ENCODE peak calls at places on chromosomes 12 and 14, in six cellular contexts. One of them, this sample, is unnamed.

GRCh38 chr12:110619534-110619953 is 5.6 kb downstream of the TCTN1 start:
- DNase-seq in A549: no peak
- DNase-seq in astrocyte: no peak
- DNase-seq in LNCaP clone FGC: no peak
- DNase-seq in astrocyte of the spinal cord: no peak
- DNase-seq in SK-N-MC: no peak
- DNase-seq in this sample: peak

GRCh38 chr14:102774391-102775153 is 2.7 kb upstream of the TRAF3 start:
- DNase-seq in LNCaP clone FGC: no peak
- DNase-seq in A549: peak
- DNase-seq in SK-N-MC: peak
- DNase-seq in astrocyte of the spinal cord: peak
- DNase-seq in astrocyte: peak
- DNase-seq in this sample: peak

GRCh38 chr14:70018713-70019201 is 139.5 kb downstream of the SMOC1 start:
- DNase-seq in astrocyte: no peak
- DNase-seq in astrocyte of the spinal cord: peak
- DNase-seq in A549: no peak
- DNase-seq in LNCaP clone FGC: no peak
- DNase-seq in SK-N-MC: no peak
- DNase-seq in this sample: no peak

GRCh38 chr12:20410746-20411145 is 42.4 kb downstream of the PDE3A start:
- DNase-seq in SK-N-MC: no peak
- DNase-seq in LNCaP clone FGC: no peak
- DNase-seq in A549: no peak
- DNase-seq in astrocyte: no peak
- DNase-seq in astrocyte of the spinal cord: no peak
- DNase-seq in this sample: no peak

GRCh38 chr12:123608192-123608591 is 6.3 kb downstream of the DDX55 start:
- DNase-seq in astrocyte: no peak
- DNase-seq in A549: no peak
- DNase-seq in SK-N-MC: no peak
- DNase-seq in LNCaP clone FGC: peak
- DNase-seq in astrocyte of the spinal cord: no peak
- DNase-seq in this sample: no peak

GRCh38 chr12:58425481-58426392 is 484.4 kb downstream of the ATP23 start:
- DNase-seq in astrocyte of the spinal cord: peak
- DNase-seq in SK-N-MC: no peak
- DNase-seq in A549: peak
- DNase-seq in astrocyte: peak
- DNase-seq in LNCaP clone FGC: no peak
- DNase-seq in this sample: peak

GRCh38 chr14:55556929-55557623 is 22.9 kb upstream of the KTN1 start:
- DNase-seq in LNCaP clone FGC: peak
- DNase-seq in A549: peak
- DNase-seq in astrocyte of the spinal cord: peak
- DNase-seq in astrocyte: peak
- DNase-seq in SK-N-MC: no peak
- DNase-seq in this sample: peak

GRCh38 chr14:23163830-23164229 is 19.6 kb downstream of the SLC7A8 start:
- DNase-seq in SK-N-MC: no peak
- DNase-seq in LNCaP clone FGC: no peak
- DNase-seq in astrocyte: no peak
- DNase-seq in astrocyte of the spinal cord: no peak
- DNase-seq in A549: no peak
- DNase-seq in this sample: no peak

GRCh38 chr12:42735869-42736361 is 146.4 kb upstream of the PRICKLE1 start:
- DNase-seq in SK-N-MC: no peak
- DNase-seq in A549: no peak
- DNase-seq in astrocyte: peak
- DNase-seq in astrocyte of the spinal cord: no peak
- DNase-seq in LNCaP clone FGC: no peak
- DNase-seq in this sample: no peak

GRCh38 chr14:104221071-104221625 is 82.8 kb downstream of the KIF26A start:
- DNase-seq in astrocyte: no peak
- DNase-seq in LNCaP clone FGC: no peak
- DNase-seq in A549: no peak
- DNase-seq in SK-N-MC: no peak
- DNase-seq in astrocyte of the spinal cord: no peak
- DNase-seq in this sample: no peak

GRCh38 chr12:12983420-12984035 is 16.5 kb downstream of the HEBP1 start:
- DNase-seq in A549: peak
- DNase-seq in LNCaP clone FGC: no peak
- DNase-seq in astrocyte of the spinal cord: peak
- DNase-seq in astrocyte: peak
- DNase-seq in SK-N-MC: no peak
- DNase-seq in this sample: peak

GRCh38 chr12:51482808-51483532 is 58.3 kb downstream of the SLC4A8 start:
- DNase-seq in astrocyte of the spinal cord: no peak
- DNase-seq in LNCaP clone FGC: no peak
- DNase-seq in A549: no peak
- DNase-seq in SK-N-MC: no peak
- DNase-seq in astrocyte: no peak
- DNase-seq in this sample: no peak

GRCh38 chr14:70394674-70395073 is 22.2 kb downstream of the SYNJ2BP start:
- DNase-seq in astrocyte of the spinal cord: no peak
- DNase-seq in LNCaP clone FGC: peak
- DNase-seq in astrocyte: no peak
- DNase-seq in A549: no peak
- DNase-seq in SK-N-MC: no peak
- DNase-seq in this sample: no peak

GRCh38 chr12:64006211-64006610 is 161.7 kb downstream of the SRGAP1 start:
- DNase-seq in A549: no peak
- DNase-seq in astrocyte: peak
- DNase-seq in LNCaP clone FGC: no peak
- DNase-seq in astrocyte of the spinal cord: peak
- DNase-seq in SK-N-MC: no peak
- DNase-seq in this sample: no peak

GRCh38 chr14:23555533-23555881 is 564 bp upstream of the THTPA start:
- DNase-seq in astrocyte: no peak
- DNase-seq in astrocyte of the spinal cord: no peak
- DNase-seq in LNCaP clone FGC: no peak
- DNase-seq in SK-N-MC: no peak
- DNase-seq in A549: no peak
- DNase-seq in this sample: no peak

GRCh38 chr14:94054401-94054800 is 26.6 kb downstream of the DDX24 start:
- DNase-seq in astrocyte: no peak
- DNase-seq in SK-N-MC: no peak
- DNase-seq in astrocyte of the spinal cord: no peak
- DNase-seq in LNCaP clone FGC: no peak
- DNase-seq in A549: no peak
- DNase-seq in this sample: no peak

GRCh38 chr14:56555921-56556570 is 23.6 kb upstream of the TMEM260 start:
- DNase-seq in LNCaP clone FGC: peak
- DNase-seq in SK-N-MC: peak
- DNase-seq in A549: peak
- DNase-seq in astrocyte of the spinal cord: peak
- DNase-seq in astrocyte: peak
- DNase-seq in this sample: peak

GRCh38 chr12:124160102-124160501 is 134.8 kb upstream of the RFLNA start:
- DNase-seq in astrocyte of the spinal cord: no peak
- DNase-seq in astrocyte: peak
- DNase-seq in LNCaP clone FGC: no peak
- DNase-seq in SK-N-MC: no peak
- DNase-seq in A549: no peak
- DNase-seq in this sample: no peak

GRCh38 chr14:80602931-80603330 is 338.6 kb downstream of the CEP128 start:
- DNase-seq in LNCaP clone FGC: no peak
- DNase-seq in astrocyte of the spinal cord: no peak
- DNase-seq in astrocyte: no peak
- DNase-seq in A549: no peak
- DNase-seq in SK-N-MC: no peak
- DNase-seq in this sample: no peak

GRCh38 chr14:54867011-54867410 is 35.6 kb downstream of the GCH1 start:
- DNase-seq in LNCaP clone FGC: no peak
- DNase-seq in astrocyte of the spinal cord: no peak
- DNase-seq in SK-N-MC: no peak
- DNase-seq in astrocyte: no peak
- DNase-seq in A549: no peak
- DNase-seq in this sample: peak

GRCh38 chr12:124392271-124392990 is 97.5 kb downstream of the RFLNA start:
- DNase-seq in SK-N-MC: no peak
- DNase-seq in LNCaP clone FGC: no peak
- DNase-seq in A549: peak
- DNase-seq in astrocyte: peak
- DNase-seq in astrocyte of the spinal cord: peak
- DNase-seq in this sample: no peak

GRCh38 chr12:112350593-112351592 is 31.3 kb downstream of the HECTD4 start:
- DNase-seq in A549: no peak
- DNase-seq in LNCaP clone FGC: no peak
- DNase-seq in astrocyte of the spinal cord: no peak
- DNase-seq in SK-N-MC: no peak
- DNase-seq in astrocyte: peak
- DNase-seq in this sample: peak

GRCh38 chr12:76033116-76034001 is 1.8 kb upstream of the PHLDA1 start:
- DNase-seq in astrocyte of the spinal cord: peak
- DNase-seq in LNCaP clone FGC: no peak
- DNase-seq in astrocyte: peak
- DNase-seq in A549: no peak
- DNase-seq in SK-N-MC: no peak
- DNase-seq in this sample: no peak
- H3K4me3 ChIP-seq in astrocyte of the spinal cord: peak
- H3K4me3 ChIP-seq in LNCaP clone FGC: no peak
- H3K4me3 ChIP-seq in astrocyte: peak
- H3K4me3 ChIP-seq in A549: peak
- H3K4me3 ChIP-seq in SK-N-MC: no peak
- H3K4me3 ChIP-seq in this sample: peak

DNA sequence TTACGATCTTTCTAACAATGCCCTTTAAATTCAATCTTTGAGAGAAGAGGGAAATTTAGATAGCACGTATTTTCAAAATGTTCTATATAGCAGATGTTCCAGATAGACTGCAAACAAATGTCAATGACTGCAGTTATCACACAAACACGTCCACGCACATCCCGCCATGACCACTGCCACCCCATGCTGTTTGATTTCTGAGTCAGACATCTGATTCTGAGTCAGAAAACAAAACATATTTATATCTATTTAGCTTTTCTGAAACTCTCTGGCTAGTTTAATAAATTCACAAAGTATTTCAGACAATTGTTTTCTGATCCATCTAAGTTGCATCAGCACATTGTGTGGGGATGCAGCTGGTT is 105.9 kb upstream of the BCAT1 start:
- DNase-seq in SK-N-MC: no peak
- DNase-seq in A549: no peak
- DNase-seq in astrocyte: peak
- DNase-seq in astrocyte of the spinal cord: peak
- DNase-seq in LNCaP clone FGC: no peak
- DNase-seq in this sample: peak
- H3K4me3 ChIP-seq in SK-N-MC: no peak
- H3K4me3 ChIP-seq in A549: no peak
- H3K4me3 ChIP-seq in astrocyte: no peak
- H3K4me3 ChIP-seq in astrocyte of the spinal cord: no peak
- H3K4me3 ChIP-seq in LNCaP clone FGC: no peak
- H3K4me3 ChIP-seq in this sample: no peak

GRCh38 chr12:46265734-46266133 is 3.1 kb downstream of the SLC38A1 start:
- DNase-seq in A549: no peak
- DNase-seq in SK-N-MC: no peak
- DNase-seq in astrocyte of the spinal cord: no peak
- DNase-seq in LNCaP clone FGC: no peak
- DNase-seq in astrocyte: no peak
- DNase-seq in this sample: no peak
- H3K4me3 ChIP-seq in A549: peak
- H3K4me3 ChIP-seq in SK-N-MC: peak
- H3K4me3 ChIP-seq in astrocyte of the spinal cord: no peak
- H3K4me3 ChIP-seq in LNCaP clone FGC: no peak
- H3K4me3 ChIP-seq in astrocyte: no peak
- H3K4me3 ChIP-seq in this sample: no peak

GRCh38 chr12:53200107-53200457 is 7.0 kb downstream of the ITGB7 start:
- DNase-seq in A549: no peak
- DNase-seq in astrocyte: no peak
- DNase-seq in LNCaP clone FGC: no peak
- DNase-seq in SK-N-MC: no peak
- DNase-seq in astrocyte of the spinal cord: no peak
- DNase-seq in this sample: no peak
- H3K4me3 ChIP-seq in A549: no peak
- H3K4me3 ChIP-seq in astrocyte: no peak
- H3K4me3 ChIP-seq in LNCaP clone FGC: no peak
- H3K4me3 ChIP-seq in SK-N-MC: no peak
- H3K4me3 ChIP-seq in astrocyte of the spinal cord: no peak
- H3K4me3 ChIP-seq in this sample: no peak

DNA sequence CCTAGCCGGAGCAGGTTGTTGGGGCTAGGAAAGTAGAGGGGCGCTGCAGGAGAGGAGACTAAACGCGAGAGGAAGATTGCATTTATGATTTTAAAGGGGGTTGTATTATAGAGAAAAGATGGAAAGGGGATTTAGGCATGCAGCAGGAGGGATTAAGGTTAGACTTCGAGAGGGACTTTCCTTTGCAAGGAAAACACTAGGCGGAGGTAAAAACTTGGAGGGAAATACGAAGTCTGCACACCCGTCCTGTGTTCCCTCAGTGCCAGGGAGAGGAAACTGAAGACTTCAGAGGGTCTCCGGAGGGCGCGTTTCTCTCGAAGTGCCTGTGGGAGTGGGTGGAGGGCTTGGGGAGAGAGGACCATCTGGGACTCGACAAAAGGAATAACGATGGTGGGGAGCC is 433 bp upstream of the PPP1R1A start:
- DNase-seq in astrocyte: no peak
- DNase-seq in SK-N-MC: no peak
- DNase-seq in astrocyte of the spinal cord: no peak
- DNase-seq in A549: no peak
- DNase-seq in LNCaP clone FGC: no peak
- DNase-seq in this sample: no peak
- H3K4me3 ChIP-seq in astrocyte: no peak
- H3K4me3 ChIP-seq in SK-N-MC: peak
- H3K4me3 ChIP-seq in astrocyte of the spinal cord: no peak
- H3K4me3 ChIP-seq in A549: peak
- H3K4me3 ChIP-seq in LNCaP clone FGC: no peak
- H3K4me3 ChIP-seq in this sample: no peak

DNA sequence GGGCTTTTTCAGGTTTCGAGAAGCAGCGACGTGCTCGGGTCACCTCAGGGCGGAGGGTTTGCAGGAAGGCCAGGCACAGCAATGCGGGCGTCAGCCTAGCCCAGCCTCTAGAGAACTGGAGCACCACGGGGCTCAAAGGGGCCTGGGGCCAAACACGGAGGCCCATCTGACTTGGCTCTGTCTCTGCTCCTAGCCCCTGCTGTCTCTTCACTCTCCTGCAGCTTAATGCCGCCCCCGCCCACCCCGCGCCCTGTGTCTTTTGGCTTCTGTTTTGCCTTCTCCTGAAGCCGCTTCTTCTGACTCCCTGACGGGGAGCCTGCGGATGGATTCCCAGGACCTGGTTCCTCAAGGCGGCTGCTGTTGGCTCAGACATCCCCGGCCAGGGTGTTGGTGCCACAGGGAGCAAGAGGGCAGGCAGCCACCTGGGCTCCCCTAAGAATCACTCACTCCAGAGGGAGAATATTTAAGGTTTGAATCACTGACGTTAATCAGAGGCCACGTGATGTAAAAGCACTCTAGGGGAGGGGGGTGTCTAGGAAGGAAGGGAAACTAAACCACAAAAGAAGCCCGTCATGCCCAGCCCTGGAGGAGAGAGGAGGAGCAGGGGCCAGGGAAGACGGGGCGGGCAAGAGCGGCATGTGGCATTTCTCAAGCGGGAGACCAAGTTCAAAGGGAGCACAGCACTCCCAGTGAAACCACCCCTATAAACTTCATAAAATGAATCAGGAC is 36.9 kb upstream of the PRMT8 start:
- DNase-seq in astrocyte of the spinal cord: peak
- DNase-seq in SK-N-MC: no peak
- DNase-seq in LNCaP clone FGC: no peak
- DNase-seq in astrocyte: peak
- DNase-seq in A549: peak
- DNase-seq in this sample: peak
- H3K4me3 ChIP-seq in astrocyte of the spinal cord: no peak
- H3K4me3 ChIP-seq in SK-N-MC: no peak
- H3K4me3 ChIP-seq in LNCaP clone FGC: no peak
- H3K4me3 ChIP-seq in astrocyte: no peak
- H3K4me3 ChIP-seq in A549: no peak
- H3K4me3 ChIP-seq in this sample: no peak